ENCODE peak calls at places on chromosomes 6 and 20, in ten cellular contexts. V, D, O, K, Q, Z, P, H, X and B are unnamed samples.
A peak's percentile ranks its signal among the peaks of the same experiment; 100 is the strongest.

GRCh38 chr20:60553095-60553494 is 594.9 kb downstream of the CDH26 start:
- DNase-seq in V (no peak), D (no peak), O (no peak), K (no peak), Q (no peak), Z (no peak), P (no peak), H (no peak), X (no peak), B (no peak)

GRCh38 chr6:56292505-56293181 is 45.3 kb upstream of the COL21A1 start:
- DNase-seq in V (no peak), D (peak; percentile 27), O (peak; percentile 72), K (peak; percentile 42), Q (peak; percentile 7), Z (no peak), P (no peak), H (peak; percentile 76), X (no peak), B (no peak)

GRCh38 chr6:53862517-53863457 is 68.0 kb downstream of the LRRC1 start:
- DNase-seq in V (no peak), D (no peak), O (no peak), K (no peak), Q (no peak), Z (no peak), P (no peak), H (no peak), X (no peak), B (no peak)

GRCh38 chr20:32809907-32810306 is 9.8 kb upstream of the MAPRE1 start:
- DNase-seq in V (no peak), D (no peak), O (no peak), K (no peak), Q (no peak), Z (no peak), P (no peak), H (no peak), X (no peak), B (no peak)

GRCh38 chr20:32354592-32355416 is 3.3 kb upstream of the ASXL1 start:
- DNase-seq in V (no peak), D (peak; percentile 60), O (peak; percentile 89), K (no peak), Q (no peak), Z (no peak), P (no peak), H (no peak), X (no peak), B (no peak)

GRCh38 chr6:46392294-46392693 is 99.0 kb downstream of the RCAN2 start:
- DNase-seq in V (no peak), D (no peak), O (no peak), K (no peak), Q (no peak), Z (no peak), P (no peak), H (no peak), X (no peak), B (no peak)

GRCh38 chr6:36727491-36728021 is 29.9 kb downstream of the RAB44 start:
- DNase-seq in V (peak; percentile 16), D (no peak), O (no peak), K (no peak), Q (no peak), Z (no peak), P (no peak), H (no peak), X (no peak), B (peak; percentile 52)

GRCh38 chr6:149075616-149076354 is 241.7 kb upstream of the TAB2 start:
- DNase-seq in V (no peak), D (no peak), O (no peak), K (no peak), Q (no peak), Z (no peak), P (no peak), H (no peak), X (no peak), B (no peak)

GRCh38 chr6:128327890-128328289 is 192.5 kb downstream of the PTPRK start:
- DNase-seq in V (no peak), D (peak; percentile 7), O (peak; percentile 24), K (no peak), Q (peak; percentile 41), Z (no peak), P (no peak), H (peak; percentile 14), X (no peak), B (no peak)

GRCh38 chr6:164345340-164345739 is 930.8 kb downstream of the QKI start:
- DNase-seq in V (no peak), D (no peak), O (no peak), K (no peak), Q (no peak), Z (no peak), P (no peak), H (peak; percentile 14), X (no peak), B (no peak)

GRCh38 chr20:62101078-62101477 is 21.2 kb upstream of the LSM14B start:
- DNase-seq in V (no peak), D (no peak), O (no peak), K (no peak), Q (no peak), Z (no peak), P (no peak), H (no peak), X (no peak), B (no peak)

GRCh38 chr20:62103508-62104233 is 18.6 kb upstream of the LSM14B start:
- DNase-seq in V (no peak), D (no peak), O (no peak), K (no peak), Q (no peak), Z (no peak), P (no peak), H (no peak), X (no peak), B (no peak)

GRCh38 chr20:62105592-62105991 is 16.7 kb upstream of the LSM14B start:
- DNase-seq in V (no peak), D (no peak), O (no peak), K (no peak), Q (no peak), Z (no peak), P (no peak), H (no peak), X (no peak), B (no peak)

GRCh38 chr20:62104234-62104789 is 18.0 kb upstream of the LSM14B start:
- DNase-seq in V (no peak), D (no peak), O (no peak), K (no peak), Q (no peak), Z (no peak), P (no peak), H (no peak), X (no peak), B (no peak)

GRCh38 chr20:62104791-62105345 is 17.4 kb upstream of the LSM14B start:
- DNase-seq in V (no peak), D (no peak), O (no peak), K (peak; percentile 86), Q (no peak), Z (no peak), P (no peak), H (no peak), X (no peak), B (no peak)
- H3K9me3 ChIP-seq in V (peaks cover 35% of the 10 kb centered on the region), D (peaks cover 5% of the 10 kb centered on the region), O (no peaks in the 10 kb centered on the region), K (no peaks in the 10 kb centered on the region), Q (peaks cover 12% of the 10 kb centered on the region), Z (peaks cover 25% of the 10 kb centered on the region), P (peaks cover 73% of the 10 kb centered on the region), H (no peaks in the 10 kb centered on the region), X (no peaks in the 10 kb centered on the region), B (peaks cover 43% of the 10 kb centered on the region)

GRCh38 chr6:2229039-2229438 is 16.4 kb downstream of the GMDS start:
- DNase-seq in V (no peak), D (no peak), O (no peak), K (no peak), Q (no peak), Z (no peak), P (no peak), H (no peak), X (no peak), B (no peak)

GRCh38 chr6:2230659-2231277 is 14.6 kb downstream of the GMDS start:
- DNase-seq in V (no peak), D (no peak), O (no peak), K (no peak), Q (no peak), Z (no peak), P (no peak), H (no peak), X (no peak), B (no peak)

GRCh38 chr6:2232445-2232844 is 13.0 kb downstream of the GMDS start:
- DNase-seq in V (no peak), D (no peak), O (no peak), K (no peak), Q (no peak), Z (no peak), P (no peak), H (no peak), X (no peak), B (no peak)

GRCh38 chr6:2229742-2230141 is 15.7 kb downstream of the GMDS start:
- DNase-seq in V (no peak), D (no peak), O (no peak), K (no peak), Q (no peak), Z (no peak), P (no peak), H (no peak), X (no peak), B (no peak)

DNA sequence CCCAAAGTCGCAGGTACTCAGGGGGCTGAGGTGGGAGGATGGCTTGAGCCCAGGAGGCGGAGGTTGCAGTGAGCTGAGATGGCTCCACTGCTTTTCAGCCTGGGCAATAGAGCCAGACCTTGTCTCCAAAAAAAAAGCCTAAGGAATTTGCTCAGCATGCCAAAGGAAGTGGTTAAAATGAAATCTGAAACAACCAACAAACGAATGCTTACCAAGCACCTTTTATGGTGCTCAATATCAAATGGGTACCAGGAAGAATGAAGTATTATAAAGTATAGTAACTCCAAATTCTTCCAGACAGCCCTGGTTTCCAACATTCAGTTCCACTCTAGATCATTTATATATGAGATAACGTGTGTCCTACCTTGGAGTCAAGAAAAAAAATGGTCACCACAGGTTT is 14.0 kb downstream of the GMDS start:
- DNase-seq in V (no peak), D (no peak), O (no peak), K (no peak), Q (no peak), Z (no peak), P (no peak), H (no peak), X (no peak), B (no peak)
- H3K27ac ChIP-seq in V (no peak overlapping the region), D (no peak overlapping the region), O (no peak overlapping the region), K (no peak overlapping the region), Q (no peak overlapping the region), Z (no peak overlapping the region), P (no peak overlapping the region), H (no peak overlapping the region), X (no peak overlapping the region), B (no peak overlapping the region)

GRCh38 chr6:28580484-28580883 is 54.8 kb downstream of the GPX5 start:
- DNase-seq in V (no peak), D (no peak), O (no peak), K (no peak), Q (no peak), Z (no peak), P (no peak), H (no peak), X (no peak), B (no peak)
- TF ChIP-seq CTCF in V (no peak), D (peak; percentile 69), O (peak; percentile 46), K (no peak), Q (peak; percentile 49), Z (no peak), P (no peak), H (peak; percentile 6), X (no peak), B (no peak)

DNA sequence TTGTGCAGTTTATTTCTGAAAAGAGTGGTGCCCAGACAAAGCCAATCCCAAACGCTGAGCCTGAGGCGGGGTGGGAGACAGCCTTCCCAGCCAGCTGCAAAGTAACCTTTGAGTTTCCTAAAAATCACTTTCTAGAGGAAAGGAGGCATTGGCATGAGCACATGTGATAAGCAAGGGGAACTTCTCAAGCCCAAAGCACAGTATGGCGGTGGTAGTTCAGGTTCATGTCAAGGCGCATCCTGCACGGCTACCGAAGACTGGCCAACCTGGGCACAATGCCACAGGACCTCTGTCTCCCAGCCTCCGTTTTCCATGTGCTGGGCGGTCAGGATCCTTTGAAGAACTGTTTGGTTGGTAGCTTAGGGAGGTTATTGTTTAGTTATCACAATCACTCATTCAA is 192.7 kb downstream of the TTLL2 start:
- DNase-seq in V (no peak), D (no peak), O (no peak), K (no peak), Q (no peak), Z (no peak), P (no peak), H (no peak), X (no peak), B (no peak)
- H3K9me3 ChIP-seq in V (no peaks in the 10 kb centered on the region), D (no peaks in the 10 kb centered on the region), O (no peaks in the 10 kb centered on the region), K (no peaks in the 10 kb centered on the region), Q (no peaks in the 10 kb centered on the region), Z (no peaks in the 10 kb centered on the region), P (no peaks in the 10 kb centered on the region), H (no peaks in the 10 kb centered on the region), X (no peaks in the 10 kb centered on the region), B (no peaks in the 10 kb centered on the region)